ENCODE peak calls at places on chromosomes 5 and 9, in eight cellular contexts. N is fibroblast of lung, I is hepatocyte, J is keratinocyte, R is OCI-LY7, X is IMR-90, M is HepG2, H is H1. F is an unnamed sample. For H3K36me3, the result is how much of the 10 kb centered on the place peaks cover.

GRCh38 chr5:68730220-68731010 is 363.4 kb upstream of the SLC30A5 start:
- DNase-seq in N (peak), I (peak), X (peak), J (no peak), M (no peak), H (no peak), R (no peak), F (no peak)

GRCh38 chr5:173530547-173530946 is 85.9 kb downstream of the BOD1 start:
- DNase-seq in X (no peak), M (peak), R (no peak), J (no peak), H (peak), I (no peak), N (no peak), F (no peak)

GRCh38 chr5:167639213-167639612 is 652.2 kb upstream of the WWC1 start:
- DNase-seq in N (peak), M (no peak), H (no peak), I (no peak), X (peak), J (no peak), R (no peak), F (no peak)

GRCh38 chr5:7850533-7851239 is at the start of gene CFAP90:
- DNase-seq in J (no peak), R (no peak), X (peak), H (no peak), M (peak), I (peak), N (peak), F (no peak)

GRCh38 chr9:131546336-131547084 is 1.2 kb downstream of the PRRT1B start:
- DNase-seq in J (no peak), X (peak), M (peak), R (no peak), H (no peak), I (no peak), N (no peak), F (peak)

GRCh38 chr5:66843065-66843464 is 246.9 kb downstream of the MAST4 start:
- DNase-seq in R (no peak), M (no peak), I (no peak), H (no peak), X (no peak), J (no peak), N (no peak), F (no peak)

GRCh38 chr5:147782053-147783028 is at the start of gene JAKMIP2:
- DNase-seq in H (peak), M (no peak), I (peak), R (peak), J (no peak), X (peak), N (peak), F (no peak)

GRCh38 chr9:79660615-79661014 is 88.8 kb downstream of the TLE4 start:
- DNase-seq in N (no peak), I (no peak), X (no peak), R (no peak), H (no peak), M (no peak), J (no peak), F (no peak)

GRCh38 chr5:168877132-168877895 is 298.1 kb upstream of the PANK3 start:
- DNase-seq in N (no peak), R (peak), J (no peak), H (no peak), X (no peak), M (peak), I (no peak), F (no peak)

GRCh38 chr9:107546859-107547258 is 57.3 kb upstream of the KLF4 start:
- DNase-seq in I (no peak), H (no peak), R (no peak), M (peak), N (no peak), X (no peak), J (no peak), F (no peak)

GRCh38 chr5:173670791-173671120 is 54.3 kb upstream of the BOD1 start:
- DNase-seq in J (no peak), R (no peak), X (no peak), M (no peak), N (no peak), I (no peak), H (no peak), F (no peak)

GRCh38 chr5:179345429-179346321 is at the start of gene ADAMTS2:
- DNase-seq in R (no peak), M (no peak), N (peak), I (peak), X (peak), J (no peak), H (no peak), F (no peak)

GRCh38 chr9:89425921-89426388 is 72.0 kb downstream of the SEMA4D start:
- DNase-seq in M (no peak), J (no peak), N (no peak), X (no peak), H (no peak), I (no peak), R (no peak), F (no peak)

GRCh38 chr5:162641142-162641813 is 573.7 kb downstream of the GABRG2 start:
- DNase-seq in I (no peak), R (no peak), M (no peak), N (no peak), H (no peak), X (no peak), J (no peak), F (no peak)

GRCh38 chr9:70073193-70073592 is 29.5 kb downstream of the MAMDC2 start:
- DNase-seq in I (no peak), X (peak), H (no peak), N (peak), J (no peak), M (no peak), R (no peak), F (no peak)

GRCh38 chr9:83523684-83524083 is 14.5 kb downstream of the FRMD3 start:
- DNase-seq in I (no peak), N (no peak), R (no peak), J (no peak), H (no peak), X (no peak), M (no peak), F (no peak)

GRCh38 chr5:73893813-73894212 is 267.8 kb downstream of the ARHGEF28 start:
- DNase-seq in R (no peak), I (no peak), J (no peak), H (no peak), M (no peak), X (no peak), N (no peak), F (no peak)
- H3K36me3 ChIP-seq in R (under half), I (under half), J (under half), H (under half), M (under half), X (under half), N (under half), F (under half)

GRCh38 chr9:32671333-32671732 is 35.9 kb upstream of the TAF1L start:
- DNase-seq in I (no peak), R (no peak), M (no peak), X (no peak), J (no peak), H (no peak), N (no peak), F (no peak)

GRCh38 chr9:32677931-32678330 is 42.5 kb upstream of the TAF1L start:
- DNase-seq in X (no peak), J (no peak), I (no peak), H (no peak), M (no peak), N (no peak), R (no peak), F (no peak)

GRCh38 chr9:32672478-32672877 is 37.0 kb upstream of the TAF1L start:
- DNase-seq in R (no peak), N (no peak), I (no peak), M (no peak), X (peak), J (no peak), H (no peak), F (peak)
- H3K4me2 ChIP-seq in R (no peak), N (no peak), I (no peak), M (no peak), X (no peak), J (no peak), H (no peak), F (peak)

GRCh38 chr5:132182366-132183040 is 45.1 kb downstream of the P4HA2 start:
- DNase-seq in R (no peak), M (no peak), N (no peak), X (no peak), I (no peak), H (no peak), J (no peak), F (no peak)
- TF ChIP-seq CTCF in R (no peak), M (no peak), N (no peak), X (no peak), I (no peak), H (no peak), J (no peak), F (no peak)

DNA sequence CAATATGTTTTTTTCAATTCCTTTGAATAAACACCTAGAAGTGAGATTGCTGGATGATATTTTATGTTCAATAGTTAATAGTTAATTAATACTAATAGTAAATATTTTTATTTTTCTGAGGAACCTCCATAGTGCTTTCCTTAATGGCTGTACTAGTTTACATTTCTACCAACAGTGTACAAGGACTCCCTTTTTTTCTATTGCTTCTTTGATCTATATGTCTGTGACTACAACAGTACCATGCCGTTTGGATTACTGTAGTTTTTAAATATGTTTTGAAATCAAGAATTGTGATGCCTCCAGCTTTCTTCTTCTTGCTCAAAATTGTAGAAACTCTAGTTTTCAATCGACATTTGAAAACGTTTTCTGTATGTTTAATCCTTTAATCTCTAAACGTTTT is 39.5 kb upstream of the ADAMTS16 start:
- DNase-seq in J (no peak), X (no peak), H (no peak), M (no peak), I (no peak), N (no peak), R (no peak), F (no peak)
- H3K36me3 ChIP-seq in J (under half), X (under half), H (under half), M (under half), I (under half), N (under half), R (under half), F (under half)

DNA sequence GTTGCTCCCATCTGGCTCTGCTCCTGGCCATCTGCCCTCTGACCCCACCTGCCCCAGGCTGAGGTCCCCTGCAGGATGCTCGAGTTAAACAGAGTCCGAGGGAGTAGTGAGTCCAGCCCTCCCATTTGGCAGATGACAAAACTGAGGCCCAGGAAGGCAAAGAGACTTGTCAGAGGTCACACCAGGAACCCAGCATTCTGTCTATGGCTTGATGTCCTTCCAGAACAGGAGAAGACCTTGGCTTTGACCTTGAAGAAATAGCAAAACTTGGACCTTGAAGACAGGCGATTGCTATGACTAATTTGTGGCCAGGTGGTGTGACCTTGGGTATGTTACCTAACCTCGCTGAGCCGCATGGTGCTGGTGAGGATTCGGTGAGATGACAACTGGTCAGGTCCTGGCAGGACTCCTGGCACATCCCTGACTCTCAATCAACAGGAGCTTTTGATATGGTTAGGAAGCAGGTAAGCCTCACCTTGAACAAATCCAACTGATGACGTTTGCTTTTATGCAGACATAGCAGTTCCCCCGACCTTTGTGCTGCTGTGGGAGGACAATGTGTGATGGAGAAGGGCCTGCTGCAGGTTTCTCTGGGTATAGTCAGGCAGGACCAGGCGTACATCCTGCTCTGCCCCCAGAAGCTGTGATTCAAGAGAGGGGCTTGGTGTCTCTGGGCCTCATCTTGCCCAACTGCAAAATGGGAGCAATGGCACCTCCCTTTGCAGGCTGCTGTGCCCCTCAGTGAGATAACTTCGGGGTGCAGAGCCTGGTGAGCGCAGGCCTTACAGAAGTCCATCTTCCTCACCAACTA is 198.7 kb downstream of the C9orf50 start:
- DNase-seq in R (no peak), I (no peak), X (no peak), N (no peak), M (peak), H (no peak), J (no peak), F (no peak)
- H3K4me2 ChIP-seq in R (no peak), I (no peak), X (no peak), N (no peak), M (peak), H (no peak), J (no peak), F (no peak)

DNA sequence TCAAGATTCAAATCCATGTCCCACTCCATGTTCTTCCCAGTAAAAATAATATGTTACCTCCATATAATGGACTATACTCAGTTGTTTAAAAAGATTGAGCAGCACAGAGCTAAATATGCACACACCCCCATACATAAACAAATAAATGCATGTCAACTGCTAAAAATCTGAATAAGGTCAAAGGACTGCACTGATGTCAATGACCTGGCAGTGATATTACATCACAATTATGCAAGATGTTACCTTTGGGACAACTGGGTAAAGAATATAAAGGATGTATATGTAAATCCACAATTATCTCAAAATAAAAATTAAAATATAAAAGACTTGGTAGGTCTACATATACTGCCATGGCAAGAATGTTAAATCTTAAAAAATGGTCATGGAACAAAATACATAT is 57.9 kb downstream of the CDK5RAP2 start:
- DNase-seq in R (no peak), N (no peak), M (no peak), J (no peak), H (no peak), I (no peak), X (no peak), F (no peak)
- TF ChIP-seq CTCF in R (no peak), N (no peak), M (no peak), J (no peak), H (no peak), I (no peak), X (no peak), F (no peak)